ENCODE peak calls at places on chromosomes 6 and 20, in five cellular contexts. G, V, S, O and J are unnamed samples.

GRCh38 chr20:1535420-1536175 is 21.9 kb downstream of the SIRPD start:
- DNase-seq in G (no peak), V (no peak), S (peak), O (no peak), J (no peak)

GRCh38 chr20:38680492-38681118 is 43.7 kb upstream of the SLC32A1 start:
- DNase-seq in G (no peak), V (peak), S (no peak), O (no peak), J (peak)

GRCh38 chr20:36859282-36859555 is 16.7 kb upstream of the TLDC2 start:
- DNase-seq in G (no peak), V (no peak), S (no peak), O (no peak), J (no peak)

GRCh38 chr6:25054469-25054868 is 118.7 kb upstream of the RIPOR2 start:
- DNase-seq in G (no peak), V (no peak), S (no peak), O (no peak), J (no peak)

GRCh38 chr6:70219943-70220613 is 82.8 kb downstream of the COL9A1 start:
- DNase-seq in G (no peak), V (no peak), S (no peak), O (no peak), J (no peak)

GRCh38 chr6:148747145-148747492 is 289 bp downstream of the UST start:
- DNase-seq in G (peak), V (peak), S (no peak), O (no peak), J (no peak)

GRCh38 chr6:7505196-7505699 is 36.2 kb upstream of the DSP start:
- DNase-seq in G (peak), V (no peak), S (no peak), O (peak), J (peak)

GRCh38 chr6:123875784-123876183 is 72.1 kb downstream of the NKAIN2 start:
- DNase-seq in G (no peak), V (no peak), S (no peak), O (no peak), J (no peak)

GRCh38 chr20:37347347-37347823 is 1.4 kb downstream of the SRC start:
- DNase-seq in G (no peak), V (no peak), S (no peak), O (no peak), J (no peak)

GRCh38 chr6:169174516-169175359 is 78.9 kb downstream of the THBS2 start:
- DNase-seq in G (no peak), V (peak), S (no peak), O (no peak), J (no peak)

GRCh38 chr6:20246107-20246506 is 33.8 kb upstream of the MBOAT1 start:
- DNase-seq in G (no peak), V (no peak), S (no peak), O (no peak), J (no peak)

GRCh38 chr6:149093643-149094042 is 223.9 kb upstream of the TAB2 start:
- DNase-seq in G (no peak), V (no peak), S (no peak), O (no peak), J (no peak)

GRCh38 chr6:34717466-34717865 is 20.9 kb upstream of the ILRUN start:
- DNase-seq in G (no peak), V (no peak), S (no peak), O (no peak), J (no peak)

GRCh38 chr6:151475653-151476523 is 17.9 kb upstream of the CCDC170 start:
- DNase-seq in G (peak), V (peak), S (no peak), O (peak), J (peak)

GRCh38 chr20:1841554-1842140 is 53.6 kb upstream of the SIRPA start:
- DNase-seq in G (no peak), V (no peak), S (no peak), O (no peak), J (no peak)

GRCh38 chr20:62430871-62431447 is 3.6 kb upstream of the RBBP8NL start:
- DNase-seq in G (no peak), V (no peak), S (no peak), O (no peak), J (no peak)

GRCh38 chr6:6788394-6789020 is 200.0 kb downstream of the LY86 start:
- DNase-seq in G (no peak), V (peak), S (no peak), O (no peak), J (no peak)

GRCh38 chr6:117506180-117506835 is 23.8 kb downstream of the DCBLD1 start:
- DNase-seq in G (no peak), V (no peak), S (no peak), O (no peak), J (peak)

GRCh38 chr20:4490045-4490444 is 231.7 kb upstream of the PRND start:
- DNase-seq in G (no peak), V (no peak), S (no peak), O (no peak), J (no peak)

GRCh38 chr6:91097316-91097878 is 510.5 kb upstream of the MAP3K7 start:
- DNase-seq in G (no peak), V (no peak), S (no peak), O (no peak), J (no peak)

GRCh38 chr6:38570750-38571149 is 69.0 kb downstream of the BTBD9 start:
- DNase-seq in G (no peak), V (no peak), S (no peak), O (no peak), J (no peak)

DNA sequence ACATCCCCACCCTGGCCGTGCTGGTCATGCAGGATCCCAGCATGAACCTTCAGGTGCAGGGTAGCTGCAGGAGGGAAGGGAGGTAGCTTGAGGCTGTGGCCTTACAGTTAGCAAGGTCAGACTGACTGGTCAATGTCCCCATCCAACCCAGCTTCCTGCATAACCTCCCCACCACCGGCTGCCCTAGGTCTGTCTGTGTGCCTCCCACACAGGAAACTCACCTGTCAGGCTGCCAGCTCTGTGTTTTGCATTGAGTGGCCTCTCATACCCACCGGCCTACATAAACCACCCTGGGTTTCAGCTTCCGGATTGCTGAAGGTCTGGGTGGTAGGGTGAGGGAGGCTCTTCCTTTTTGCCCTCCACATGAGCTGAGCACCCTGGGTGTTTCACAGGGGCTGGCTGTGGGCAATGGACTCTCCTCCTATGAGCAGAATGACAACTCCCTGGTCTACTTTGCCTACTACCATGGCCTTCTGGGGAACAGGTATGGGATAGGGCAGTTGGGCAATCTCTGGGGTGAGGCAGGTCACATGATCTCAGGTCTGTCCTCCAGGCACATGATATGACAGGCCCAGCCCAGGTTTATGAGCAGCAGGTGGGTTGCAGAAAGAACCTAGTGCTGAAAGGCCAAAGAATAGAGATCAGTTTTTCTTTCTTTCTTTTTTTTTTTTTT is 1.8 kb downstream of the CTSA start:
- DNase-seq in G (no peak), V (no peak), S (no peak), O (no peak), J (no peak)
- TF ChIP-seq HDAC2 in G (no peak), V (no peak), S (no peak), O (no peak), J (no peak)

DNA sequence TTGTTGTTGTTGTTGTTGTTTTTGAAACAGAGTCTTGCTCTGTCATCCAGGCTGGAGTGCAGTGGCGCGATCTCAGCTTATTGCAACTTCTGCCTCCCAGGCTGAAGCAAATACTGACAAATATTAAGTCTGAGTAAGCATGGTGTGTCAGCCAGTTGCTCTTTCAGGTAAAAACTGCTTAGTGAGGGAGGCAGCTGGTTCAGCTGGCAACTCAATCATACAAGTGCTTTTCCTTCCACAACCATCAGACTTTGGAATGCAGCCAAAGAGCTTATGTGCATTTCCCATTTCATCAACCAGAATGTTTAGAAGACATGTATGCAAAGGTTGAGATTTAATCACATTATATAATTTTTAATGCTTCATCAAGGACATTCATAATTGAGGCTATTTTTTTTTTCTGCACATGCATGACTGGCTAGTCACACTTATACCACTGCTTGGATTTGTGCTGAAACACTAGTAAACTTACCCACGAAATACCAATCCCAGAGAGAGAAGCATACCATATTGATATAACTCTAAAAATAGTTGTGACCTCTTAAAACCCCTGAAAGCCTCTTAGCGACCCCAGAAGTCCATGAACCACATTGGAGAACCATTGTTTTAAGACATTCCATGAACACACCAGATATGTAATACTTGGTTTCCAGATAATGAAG is 56.0 kb downstream of the CLIC5 start:
- DNase-seq in G (no peak), V (no peak), S (no peak), O (no peak), J (no peak)
- TF ChIP-seq HDAC2 in G (no peak), V (no peak), S (no peak), O (no peak), J (no peak)

GRCh38 chr6:15255481-15256414 is 9.9 kb downstream of the JARID2 start:
- DNase-seq in G (no peak), V (no peak), S (peak), O (no peak), J (no peak)
- TF ChIP-seq HDAC2 in G (no peak), V (no peak), S (no peak), O (no peak), J (no peak)

GRCh38 chr20:14199111-14199510 is 138.3 kb downstream of the FLRT3 start:
- DNase-seq in G (no peak), V (no peak), S (no peak), O (no peak), J (no peak)
- TF ChIP-seq HDAC2 in G (no peak), V (no peak), S (no peak), O (no peak), J (no peak)

GRCh38 chr6:100455230-100456124 is 9.2 kb downstream of the SIM1 start:
- DNase-seq in G (no peak), V (no peak), S (no peak), O (no peak), J (no peak)
- TF ChIP-seq HDAC2 in G (no peak), V (no peak), S (no peak), O (no peak), J (no peak)

GRCh38 chr20:19013907-19014306 is 198.5 kb upstream of the SLC24A3 start:
- DNase-seq in G (no peak), V (no peak), S (no peak), O (no peak), J (no peak)

GRCh38 chr20:19015890-19016465 is 196.5 kb upstream of the SLC24A3 start:
- DNase-seq in G (no peak), V (no peak), S (no peak), O (no peak), J (no peak)

GRCh38 chr20:19015326-19015725 is 197.1 kb upstream of the SLC24A3 start:
- DNase-seq in G (no peak), V (no peak), S (no peak), O (no peak), J (no peak)

GRCh38 chr20:19019734-19020364 is 192.6 kb upstream of the SLC24A3 start:
- DNase-seq in G (no peak), V (no peak), S (no peak), O (no peak), J (no peak)

GRCh38 chr20:19017104-19017690 is 195.2 kb upstream of the SLC24A3 start:
- DNase-seq in G (no peak), V (no peak), S (no peak), O (no peak), J (no peak)
- TF ChIP-seq HDAC2 in G (no peak), V (no peak), S (no peak), O (no peak), J (no peak)

GRCh38 chr20:32485770-32486248 is 99.3 kb downstream of the NOL4L start:
- DNase-seq in G (no peak), V (no peak), S (no peak), O (no peak), J (peak)
- TF ChIP-seq HDAC2 in G (no peak), V (no peak), S (no peak), O (no peak), J (no peak)

GRCh38 chr20:63970714-63971431 is 1.1 kb upstream of the ZNF512B start:
- DNase-seq in G (no peak), V (no peak), S (no peak), O (no peak), J (no peak)

GRCh38 chr20:63968136-63968927 is 1.4 kb downstream of the ZNF512B start:
- DNase-seq in G (no peak), V (no peak), S (no peak), O (no peak), J (no peak)

GRCh38 chr20:63969851-63970713 is at the start of gene ZNF512B:
- DNase-seq in G (peak), V (peak), S (no peak), O (no peak), J (peak)

GRCh38 chr20:63967330-63968135 is 2.2 kb downstream of the ZNF512B start:
- DNase-seq in G (no peak), V (no peak), S (no peak), O (no peak), J (no peak)

GRCh38 chr20:63968928-63969760 is 586 bp downstream of the ZNF512B start:
- DNase-seq in G (no peak), V (peak), S (no peak), O (no peak), J (peak)
- TF ChIP-seq HDAC2 in G (no peak), V (no peak), S (no peak), O (peak), J (peak)